ENCODE peak calls at places on chromosome 20, in eight cellular contexts. D is MM.1S, A is SK-N-SH, H is GM23248, M is GM23338, U is OCI-LY7, G is hepatocyte, Q is PC-3. R is an unnamed sample.

GRCh38 chr20:59783020-59784010 is 150.1 kb downstream of the SYCP2 start:
- DNase-seq in D (peak; percentile 62), A (peak; percentile 82), H (peak; percentile 56), M (peak; percentile 89), U (peak; percentile 50), G (peak; percentile 73), Q (peak; percentile 80), R (peak; percentile 87)

GRCh38 chr20:815226-815625 is 18.3 kb upstream of the FAM110A start:
- DNase-seq in D (no peak), A (no peak), H (no peak), M (no peak), U (no peak), G (no peak), Q (no peak), R (no peak)

GRCh38 chr20:22402990-22403859 is 181.1 kb downstream of the FOXA2 start:
- DNase-seq in D (peak; percentile 21), A (no peak), H (peak; percentile 13), M (peak; percentile 36), U (no peak), G (peak; percentile 21), Q (peak; percentile 84), R (peak; percentile 68)

GRCh38 chr20:61370841-61371303 is 118.8 kb downstream of the CDH4 start:
- DNase-seq in D (no peak), A (peak; percentile 57), H (no peak), M (no peak), U (no peak), G (no peak), Q (no peak), R (peak; percentile 76)

GRCh38 chr20:18738055-18738454 is 75.5 kb upstream of the SCP2D1 start:
- DNase-seq in D (no peak), A (no peak), H (peak; percentile 47), M (no peak), U (no peak), G (peak; percentile 24), Q (no peak), R (no peak)

GRCh38 chr20:50232651-50233324 is 42.2 kb downstream of the CEBPB start:
- DNase-seq in D (no peak), A (no peak), H (no peak), M (no peak), U (no peak), G (no peak), Q (no peak), R (no peak)

GRCh38 chr20:7155282-7155681 is 387.8 kb downstream of the BMP2 start:
- DNase-seq in D (no peak), A (no peak), H (no peak), M (no peak), U (no peak), G (no peak), Q (no peak), R (no peak)

GRCh38 chr20:53216856-53217576 is 244.9 kb downstream of the TSHZ2 start:
- DNase-seq in D (peak; percentile 81), A (peak; percentile 79), H (peak; percentile 44), M (peak; percentile 91), U (peak; percentile 77), G (peak; percentile 82), Q (peak; percentile 81), R (peak; percentile 83)

GRCh38 chr20:59723108-59723500 is 118.8 kb downstream of the PHACTR3 start:
- DNase-seq in D (no peak), A (no peak), H (no peak), M (no peak), U (no peak), G (no peak), Q (no peak), R (no peak)

GRCh38 chr20:57270204-57270937 is 3.9 kb upstream of the BMP7 start:
- DNase-seq in D (peak; percentile 16), A (no peak), H (no peak), M (peak; percentile 47), U (no peak), G (no peak), Q (no peak), R (peak; percentile 44)

GRCh38 chr20:10461495-10461894 is 26.4 kb downstream of the SLX4IP start:
- DNase-seq in D (no peak), A (no peak), H (no peak), M (no peak), U (no peak), G (no peak), Q (no peak), R (no peak)

GRCh38 chr20:33664085-33664761 is 2.1 kb downstream of the C20orf144 start:
- DNase-seq in D (no peak), A (peak; percentile 69), H (peak; percentile 21), M (peak; percentile 46), U (no peak), G (no peak), Q (no peak), R (no peak)

GRCh38 chr20:59835448-59836395 is 97.7 kb downstream of the SYCP2 start:
- DNase-seq in D (no peak), A (peak; percentile 72), H (peak; percentile 41), M (peak; percentile 61), U (no peak), G (peak; percentile 80), Q (peak; percentile 91), R (peak; percentile 86)

GRCh38 chr20:1804554-1804956 is 90.7 kb upstream of the SIRPA start:
- DNase-seq in D (no peak), A (no peak), H (no peak), M (no peak), U (no peak), G (no peak), Q (no peak), R (no peak)

GRCh38 chr20:49484180-49485140 is 2.0 kb upstream of the KCNB1 start:
- DNase-seq in D (peak; percentile 81), A (peak; percentile 94), H (peak; percentile 90), M (peak; percentile 93), U (no peak), G (peak; percentile 92), Q (peak; percentile 90), R (peak; percentile 96)

GRCh38 chr20:13423472-13424173 is 202.5 kb downstream of the ISM1 start:
- DNase-seq in D (no peak), A (no peak), H (no peak), M (no peak), U (no peak), G (no peak), Q (no peak), R (no peak)

GRCh38 chr20:49888341-49889244 is 26.7 kb downstream of the SPATA2 start:
- DNase-seq in D (peak; percentile 21), A (peak; percentile 85), H (peak; percentile 59), M (peak; percentile 90), U (peak; percentile 77), G (peak; percentile 72), Q (peak; percentile 78), R (peak; percentile 85)

GRCh38 chr20:11001767-11002540 is 328.2 kb upstream of the JAG1 start:
- DNase-seq in D (no peak), A (no peak), H (peak; percentile 77), M (no peak), U (no peak), G (peak; percentile 41), Q (peak; percentile 99), R (no peak)

GRCh38 chr20:14889503-14890125 is 552.2 kb upstream of the FLRT3 start:
- DNase-seq in D (no peak), A (peak; percentile 4), H (no peak), M (no peak), U (no peak), G (no peak), Q (no peak), R (no peak)

GRCh38 chr20:497979-498378 is 35.6 kb upstream of the TBC1D20 start:
- DNase-seq in D (no peak), A (no peak), H (peak; percentile 53), M (no peak), U (no peak), G (no peak), Q (no peak), R (no peak)

GRCh38 chr20:57677323-57677982 is 32.4 kb downstream of the PMEPA1 start:
- DNase-seq in D (no peak), A (no peak), H (no peak), M (no peak), U (no peak), G (no peak), Q (no peak), R (no peak)

GRCh38 chr20:58294497-58295455 is 14.7 kb upstream of the RAB22A start:
- DNase-seq in D (no peak), A (no peak), H (no peak), M (peak; percentile 16), U (no peak), G (no peak), Q (no peak), R (peak; percentile 14)

DNA sequence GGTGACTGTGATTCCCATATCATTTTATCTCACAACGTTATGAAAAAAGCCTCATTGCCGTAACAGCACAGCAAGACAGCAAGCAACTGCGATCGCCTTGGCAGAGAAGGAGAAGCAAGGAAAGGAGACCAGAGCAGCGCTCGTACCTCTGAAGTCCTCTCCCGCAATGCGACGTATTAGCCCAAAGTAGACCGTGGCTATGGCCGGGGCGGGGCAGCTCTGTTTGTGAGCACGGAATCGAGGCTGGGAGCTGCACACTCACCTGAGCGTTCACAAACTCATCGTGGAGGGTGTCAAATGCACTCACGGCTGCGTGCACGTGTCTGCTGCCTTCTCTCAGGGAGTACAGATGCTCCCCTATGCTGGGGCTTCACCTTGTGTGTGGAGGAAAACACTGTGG is 76.1 kb downstream of the YTHDF1 start:
- DNase-seq in D (no peak), A (no peak), H (no peak), M (no peak), U (no peak), G (no peak), Q (no peak), R (no peak)
- TF ChIP-seq EZH2phosphoT487 in D (no peak), A (no peak), H (no peak), M (no peak), U (no peak), G (no peak), Q (no peak), R (no peak)

DNA sequence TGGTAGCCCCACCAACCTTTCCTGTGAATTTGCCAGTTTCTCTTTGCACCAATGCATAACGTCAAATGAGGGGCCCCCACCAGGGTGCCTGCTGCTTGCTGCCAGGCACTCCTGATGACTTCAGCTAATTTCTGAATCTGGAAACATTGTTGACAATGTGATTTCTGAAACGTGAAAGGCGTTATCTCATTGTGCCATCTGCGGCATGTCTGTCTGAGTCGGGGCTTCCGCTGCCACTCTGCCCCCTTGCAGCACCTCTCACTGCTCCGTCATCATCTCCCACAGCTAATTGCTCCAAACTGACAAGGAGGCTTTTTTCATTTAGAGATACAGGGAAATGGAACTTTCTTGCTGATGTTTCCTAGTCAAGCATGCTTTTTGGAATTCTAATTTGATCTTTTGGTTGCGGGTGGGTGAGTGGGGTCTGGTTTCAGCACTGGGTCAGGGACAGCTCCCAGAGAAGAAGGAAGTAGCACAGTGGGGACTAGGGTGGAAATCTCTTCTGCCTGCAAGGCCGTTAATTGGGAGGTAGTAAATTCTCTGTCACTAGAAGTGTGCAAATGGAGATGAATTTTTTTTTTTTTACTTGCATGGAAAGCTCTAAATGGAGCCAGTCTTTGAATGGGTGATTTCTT is 233.5 kb downstream of the DHX35 start:
- DNase-seq in D (no peak), A (peak; percentile 44), H (no peak), M (peak; percentile 34), U (no peak), G (peak; percentile 23), Q (no peak), R (peak; percentile 47)
- H3K4me2 ChIP-seq in D (no peak overlapping the region), A (no peak overlapping the region), H (no peak overlapping the region), M (no peak overlapping the region), U (no peak overlapping the region), G (no peak overlapping the region), Q (no peak overlapping the region), R (no peak overlapping the region)

GRCh38 chr20:23826541-23827018 is at the start of gene CST2:
- DNase-seq in D (no peak), A (no peak), H (peak; percentile 4), M (no peak), U (no peak), G (no peak), Q (peak; percentile 56), R (no peak)
- TF ChIP-seq EZH2phosphoT487 in D (no peak), A (no peak), H (no peak), M (no peak), U (no peak), G (no peak), Q (no peak), R (no peak)

GRCh38 chr20:23776067-23776771 is 25.5 kb upstream of the CST1 start:
- DNase-seq in D (no peak), A (no peak), H (no peak), M (peak; percentile 72), U (no peak), G (no peak), Q (no peak), R (peak; percentile 52)
- H3K4me2 ChIP-seq in D (no peak overlapping the region), A (no peak overlapping the region), H (no peak overlapping the region), M (peak overlapping the region; percentile 64), U (no peak overlapping the region), G (no peak overlapping the region), Q (no peak overlapping the region), R (peak overlapping the region; percentile 36)